ENCODE peak calls at places on chromosomes 5 and 9, in four cellular contexts. M, U, L and W are unnamed samples.
A peak's percentile ranks its signal among the peaks of the same experiment; 100 is the strongest.

GRCh38 chr5:124634820-124635323 is 111.6 kb downstream of the ZNF608 start:
- DNase-seq in M (no peak), L (no peak), U (no peak), W (no peak)

GRCh38 chr9:106718996-106719395 is 144.0 kb upstream of the ZNF462 start:
- DNase-seq in L (no peak), M (no peak), U (no peak), W (no peak)

GRCh38 chr5:89988998-89989690 is 420.4 kb downstream of the CETN3 start:
- DNase-seq in L (no peak), U (no peak), M (no peak), W (no peak)

GRCh38 chr5:130555429-130555828 is 609.6 kb downstream of the HINT1 start:
- DNase-seq in L (no peak), M (no peak), U (no peak), W (no peak)

GRCh38 chr5:65391591-65391990 is 90.1 kb downstream of the ADAMTS6 start:
- DNase-seq in L (no peak), M (no peak), U (no peak), W (no peak)

GRCh38 chr5:132388244-132389050 is 18.9 kb downstream of the SLC22A5 start:
- DNase-seq in L (no peak), M (no peak), U (no peak), W (no peak)

GRCh38 chr5:98414938-98415337 is 358.5 kb upstream of the RGMB start:
- DNase-seq in M (no peak), U (no peak), L (no peak), W (no peak)

GRCh38 chr5:61020415-61020814 is 75.4 kb downstream of the NDUFAF2 start:
- DNase-seq in L (no peak), U (peak; percentile 57), M (no peak), W (no peak)

GRCh38 chr9:136578620-136578914 is 32.7 kb upstream of the NOTCH1 start:
- DNase-seq in L (no peak), M (no peak), U (no peak), W (no peak)

GRCh38 chr5:749101-749670 is 35.3 kb downstream of the ZDHHC11B start:
- DNase-seq in L (no peak), U (peak; percentile 12), M (no peak), W (peak; percentile 29)

GRCh38 chr5:143182901-143183820 is 220.3 kb downstream of the NR3C1 start:
- DNase-seq in U (no peak), M (no peak), L (peak; percentile 37), W (no peak)

GRCh38 chr5:57822651-57823050 is 340.0 kb upstream of the ACTBL2 start:
- DNase-seq in L (no peak), U (no peak), M (no peak), W (no peak)

GRCh38 chr5:41908374-41909079 is 4.4 kb downstream of the RIMOC1 start:
- DNase-seq in M (no peak), L (no peak), U (no peak), W (no peak)

GRCh38 chr9:124182741-124183140 is 75.0 kb upstream of the NEK6 start:
- DNase-seq in U (no peak), M (no peak), L (no peak), W (no peak)

GRCh38 chr5:56111404-56111781 is 116.6 kb upstream of the IL6ST start:
- DNase-seq in U (no peak), M (no peak), L (no peak), W (no peak)

GRCh38 chr5:2381070-2381469 is 370.4 kb downstream of the IRX2 start:
- DNase-seq in L (no peak), M (no peak), U (no peak), W (no peak)

GRCh38 chr5:78364005-78364404 is 3.6 kb downstream of the SCAMP1 start:
- DNase-seq in M (no peak), L (no peak), U (no peak), W (no peak)

GRCh38 chr9:71665247-71665646 is 103.1 kb downstream of the CEMIP2 start:
- DNase-seq in U (no peak), L (no peak), M (no peak), W (no peak)

GRCh38 chr5:117131048-117131679 is 556.5 kb upstream of the SEMA6A start:
- DNase-seq in L (no peak), U (no peak), M (no peak), W (no peak)

GRCh38 chr5:126364206-126364902 is 58.9 kb upstream of the GRAMD2B start:
- DNase-seq in U (no peak), L (no peak), M (no peak), W (no peak)

GRCh38 chr9:72633966-72634365 is 112.6 kb downstream of the TMC1 start:
- DNase-seq in L (no peak), M (no peak), U (no peak), W (no peak)

GRCh38 chr5:93100976-93101375 is 480.0 kb downstream of the NR2F1-AS1 start:
- DNase-seq in L (no peak), U (no peak), M (no peak), W (no peak)

GRCh38 chr5:99646011-99646647 is 717.3 kb upstream of the CHD1 start:
- DNase-seq in M (no peak), U (no peak), L (no peak), W (no peak)

GRCh38 chr5:181028032-181028819 is 11.8 kb upstream of the BTNL9 start:
- DNase-seq in L (no peak), U (no peak), M (no peak), W (peak; percentile 13)

GRCh38 chr5:2383678-2384025 is 367.8 kb downstream of the IRX2 start:
- DNase-seq in L (no peak), M (no peak), U (no peak), W (no peak)

GRCh38 chr5:142873831-142874230 is 103.7 kb downstream of the ARHGAP26 start:
- DNase-seq in U (no peak), L (no peak), M (no peak), W (no peak)

GRCh38 chr5:37769840-37770239 is 70.0 kb downstream of the GDNF start:
- DNase-seq in L (no peak), M (no peak), U (no peak), W (no peak)

GRCh38 chr5:37771731-37772130 is 68.1 kb downstream of the GDNF start:
- DNase-seq in M (no peak), L (no peak), U (no peak), W (no peak)

GRCh38 chr5:37772255-37772654 is 67.6 kb downstream of the GDNF start:
- DNase-seq in U (no peak), M (no peak), L (no peak), W (no peak)

GRCh38 chr5:37770791-37771190 is 69.0 kb downstream of the GDNF start:
- DNase-seq in L (no peak), U (no peak), M (no peak), W (no peak)

DNA sequence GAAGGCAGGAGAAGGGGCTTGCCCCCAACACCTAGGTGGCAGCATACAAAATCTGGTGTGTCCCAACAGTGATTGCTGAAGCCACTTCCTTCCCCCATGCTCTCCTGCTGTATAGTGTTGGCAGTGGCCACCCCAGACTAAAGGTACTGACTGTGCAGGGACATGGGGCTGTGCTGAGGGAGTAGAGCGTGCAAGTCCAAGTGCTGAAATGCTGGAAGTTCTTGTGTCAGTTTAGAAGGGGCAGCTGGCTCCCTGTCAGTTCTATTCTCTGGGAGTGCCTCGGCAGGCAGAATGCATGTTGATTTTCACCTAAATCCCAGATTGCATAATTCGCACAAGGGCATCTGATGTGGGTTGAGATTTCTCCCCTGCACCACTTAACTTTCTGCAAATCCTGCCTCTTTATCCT is 68.6 kb downstream of the GDNF start:
- DNase-seq in U (no peak), L (no peak), M (no peak), W (no peak)
- H3K27ac ChIP-seq in U (no peak overlapping the region), L (no peak overlapping the region), M (no peak overlapping the region), W (no peak overlapping the region)

DNA sequence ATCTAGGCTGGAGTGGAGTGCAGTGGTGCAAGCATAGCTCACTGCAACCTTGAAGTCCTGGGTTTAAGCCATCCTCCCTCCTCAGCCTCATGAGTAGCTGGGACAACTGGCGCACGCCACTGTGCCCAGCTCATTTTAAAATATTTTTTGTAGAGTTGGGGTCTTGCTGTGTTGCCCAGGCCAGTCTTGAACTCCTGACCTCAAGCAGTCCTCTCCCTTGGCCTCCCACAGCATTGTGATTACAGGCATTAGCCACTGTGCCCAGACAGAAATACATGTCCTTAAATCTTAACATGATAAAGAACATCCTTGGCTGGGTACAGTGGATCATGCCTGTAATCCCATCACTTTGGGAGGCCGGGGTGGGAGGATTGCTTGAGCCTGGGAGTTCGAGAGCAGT is 6.7 kb downstream of the ZNF483 start:
- DNase-seq in M (no peak), L (no peak), U (no peak), W (no peak)
- H3K4me1 ChIP-seq in M (no peaks in the 10 kb centered on the region), L (no peaks in the 10 kb centered on the region), U (no peaks in the 10 kb centered on the region), W (no peaks in the 10 kb centered on the region)

GRCh38 chr9:127450170-127450830 is 906 bp downstream of the RPL12 start:
- DNase-seq in U (no peak), L (peak; percentile 22), M (no peak), W (no peak)

GRCh38 chr9:127455299-127455992 is 4.1 kb downstream of the LRSAM1 start:
- DNase-seq in M (no peak), U (peak; percentile 59), L (no peak), W (no peak)

GRCh38 chr9:127450831-127451680 is at the start of the genes LRSAM1 and RPL12:
- DNase-seq in M (peak; percentile 97), L (peak; percentile 99), U (peak; percentile 97), W (peak; percentile 94)

GRCh38 chr9:127451681-127452480 is 571 bp downstream of the LRSAM1 start:
- DNase-seq in U (peak; percentile 66), M (peak; percentile 50), L (peak; percentile 29), W (peak; percentile 58)

DNA sequence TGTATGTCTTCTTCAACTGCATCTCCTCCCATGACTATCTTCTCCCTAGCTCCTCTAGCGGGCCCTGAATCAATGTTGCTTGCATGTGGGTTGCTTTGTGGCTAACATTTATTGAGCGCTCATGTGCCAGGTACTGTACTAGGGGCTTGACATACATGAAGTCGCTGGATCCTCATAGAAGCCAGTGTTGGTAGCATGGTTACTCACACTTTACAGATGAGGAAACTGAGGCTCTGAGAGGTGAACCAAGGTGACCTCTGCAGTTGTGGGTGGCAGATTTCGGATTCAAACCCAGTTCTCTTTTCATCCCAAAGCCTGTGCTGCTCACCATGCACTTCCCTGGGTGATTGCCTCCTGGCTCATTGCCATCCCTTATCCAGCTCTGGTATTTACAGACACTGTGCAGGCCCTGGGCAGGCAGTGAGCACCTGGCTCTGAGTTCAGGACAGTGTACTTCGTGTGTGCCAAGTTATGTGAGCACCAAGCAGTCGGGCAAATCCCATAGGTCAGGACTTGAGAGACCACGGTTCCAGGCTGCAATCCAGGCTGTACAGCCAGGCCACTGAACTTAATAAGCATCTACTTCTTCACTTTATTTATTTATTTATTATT is 1.3 kb downstream of the LRSAM1 start:
- DNase-seq in M (peak; percentile 54), L (no peak), U (peak; percentile 57), W (peak; percentile 86)
- H3K4me3 ChIP-seq in M (peak overlapping the region; percentile 60), L (peak overlapping the region; percentile 86), U (peak overlapping the region; percentile 81), W (peak overlapping the region; percentile 72)

DNA sequence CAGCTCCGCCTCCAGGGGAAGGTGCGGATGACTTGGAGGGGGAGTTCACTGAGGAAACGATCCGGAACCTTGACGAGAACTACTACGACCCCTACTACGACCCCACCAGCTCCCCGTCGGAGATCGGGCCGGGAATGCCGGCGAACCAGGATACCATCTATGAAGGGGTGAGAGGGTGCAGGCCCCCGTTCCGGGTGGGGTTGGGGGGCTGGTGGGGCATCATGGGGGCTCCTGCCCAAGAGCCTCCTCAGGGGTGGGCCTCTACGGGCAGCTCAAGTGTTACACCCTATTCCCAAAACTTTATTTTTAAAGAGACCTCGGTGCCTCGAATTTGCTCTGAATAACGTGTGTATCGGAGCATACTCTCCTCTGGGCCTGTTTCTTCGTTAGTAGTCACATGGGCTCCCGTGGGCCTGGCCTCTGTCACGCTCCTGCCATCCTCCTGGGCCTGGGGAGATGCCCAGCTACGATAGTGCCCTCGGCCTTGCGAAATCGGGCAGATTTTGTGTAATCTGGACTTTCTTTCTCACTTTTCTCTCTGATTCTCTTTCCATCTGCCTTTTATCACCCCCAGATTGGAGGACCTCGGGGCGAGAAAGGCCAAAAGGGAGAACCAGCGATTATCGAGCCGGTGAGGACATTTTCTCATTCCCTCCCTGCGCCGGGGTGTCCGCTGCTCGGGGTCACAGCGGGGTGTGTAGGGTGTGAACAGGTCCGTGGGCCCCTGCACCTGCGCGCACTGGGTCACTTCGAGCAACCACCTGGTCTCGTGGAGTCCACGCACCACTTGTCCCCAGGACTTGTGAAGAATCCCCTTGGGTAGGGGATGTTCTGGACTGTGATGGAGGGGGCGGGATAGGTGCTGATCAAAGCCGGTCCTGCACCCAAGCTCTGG is 90.1 kb downstream of the COL5A1 start:
- DNase-seq in U (no peak), L (no peak), M (no peak), W (no peak)
- H3K27ac ChIP-seq in U (no peak overlapping the region), L (no peak overlapping the region), M (no peak overlapping the region), W (no peak overlapping the region)